ENCODE peak calls at places on chromosomes 5 and 9, in seven cellular contexts. X, N, F, V, C, U and Z are unnamed samples.

GRCh38 chr5:150023136-150023535 is 22.6 kb downstream of the HMGXB3 start:
- DNase-seq in X (no peak), N (no peak), F (no peak), V (no peak), C (no peak), U (no peak), Z (no peak)

GRCh38 chr9:105064248-105065118 is 136.5 kb upstream of the ABCA1 start:
- DNase-seq in X (no peak), N (peak; percentile 56), F (peak; percentile 80), V (peak; percentile 83), C (peak; percentile 93), U (peak; percentile 87), Z (peak; percentile 33)

GRCh38 chr9:110076894-110077725 is 130.8 kb downstream of the C9orf152 start:
- DNase-seq in X (no peak), N (no peak), F (no peak), V (no peak), C (no peak), U (no peak), Z (no peak)

GRCh38 chr5:88172847-88173758 is 95.5 kb downstream of the TMEM161B start:
- DNase-seq in X (no peak), N (no peak), F (no peak), V (no peak), C (peak; percentile 12), U (no peak), Z (no peak)

GRCh38 chr9:2818486-2819121 is 25.3 kb downstream of the PUM3 start:
- DNase-seq in X (no peak), N (no peak), F (no peak), V (no peak), C (no peak), U (no peak), Z (no peak)

GRCh38 chr9:133532937-133533668 is 1.4 kb upstream of the ADAMTSL2 start:
- DNase-seq in X (peak; percentile 23), N (peak; percentile 68), F (peak; percentile 78), V (peak; percentile 7), C (peak; percentile 74), U (no peak), Z (peak; percentile 70)

GRCh38 chr5:38595149-38595725 is 38.8 kb upstream of the LIFR start:
- DNase-seq in X (no peak), N (no peak), F (no peak), V (no peak), C (no peak), U (no peak), Z (peak; percentile 10)

GRCh38 chr5:56759521-56759920 is 55.8 kb upstream of the MAP3K1 start:
- DNase-seq in X (no peak), N (no peak), F (no peak), V (no peak), C (no peak), U (peak; percentile 24), Z (no peak)

GRCh38 chr5:77133061-77133758 is 46.1 kb upstream of the ZBED3 start:
- DNase-seq in X (no peak), N (no peak), F (peak; percentile 91), V (no peak), C (peak; percentile 92), U (peak; percentile 46), Z (peak; percentile 95)

GRCh38 chr5:82365744-82366228 is 87.6 kb upstream of the RPS23 start:
- DNase-seq in X (no peak), N (no peak), F (no peak), V (no peak), C (peak; percentile 20), U (no peak), Z (no peak)

GRCh38 chr5:133245191-133246052 is 193.6 kb downstream of the HSPA4 start:
- DNase-seq in X (no peak), N (no peak), F (no peak), V (no peak), C (no peak), U (no peak), Z (no peak)

GRCh38 chr5:145350501-145350900 is 484.6 kb downstream of the PRELID2 start:
- DNase-seq in X (no peak), N (no peak), F (no peak), V (no peak), C (no peak), U (no peak), Z (no peak)

GRCh38 chr5:179533907-179534306 is 16.4 kb upstream of the RUFY1 start:
- DNase-seq in X (no peak), N (no peak), F (no peak), V (no peak), C (no peak), U (no peak), Z (no peak)

GRCh38 chr5:43244823-43245565 is 53.0 kb downstream of the NIM1K start:
- DNase-seq in X (no peak), N (no peak), F (no peak), V (no peak), C (no peak), U (no peak), Z (no peak)

GRCh38 chr5:172044631-172045314 is 38.3 kb upstream of the FBXW11 start:
- DNase-seq in X (no peak), N (no peak), F (no peak), V (no peak), C (no peak), U (no peak), Z (no peak)

GRCh38 chr9:99005651-99006050 is 61.9 kb downstream of the COL15A1 start:
- DNase-seq in X (no peak), N (no peak), F (no peak), V (no peak), C (no peak), U (no peak), Z (no peak)

GRCh38 chr5:83509535-83509934 is 38.0 kb downstream of the VCAN start:
- DNase-seq in X (no peak), N (peak; percentile 40), F (no peak), V (no peak), C (peak; percentile 75), U (no peak), Z (no peak)

GRCh38 chr5:72441861-72442540 is 65.2 kb downstream of the ZNF366 start:
- DNase-seq in X (no peak), N (no peak), F (no peak), V (no peak), C (no peak), U (no peak), Z (peak; percentile 11)